ENCODE peak calls at places on chromosomes 3 and 15, in six cellular contexts. One of them, this sample, is unnamed.

GRCh38 chr15:25946241-25946786 is 83.2 kb upstream of the ATP10A start:
- DNase-seq in activated CD4-positive, alpha-beta T cell treated with anti-CD3 and anti-CD28 coated beads for 48 hours: no peak
- DNase-seq in iPS DF 6.9: no peak
- DNase-seq in progenitor cell of endocrine pancreas: no peak
- DNase-seq in EL: no peak
- DNase-seq in NCI-H1105: no peak
- DNase-seq in this sample: no peak

GRCh38 chr3:32109256-32109655 is 2.8 kb downstream of the GPD1L start:
- DNase-seq in activated CD4-positive, alpha-beta T cell treated with anti-CD3 and anti-CD28 coated beads for 48 hours: no peak
- DNase-seq in iPS DF 6.9: no peak
- DNase-seq in progenitor cell of endocrine pancreas: no peak
- DNase-seq in EL: peak
- DNase-seq in NCI-H1105: peak
- DNase-seq in this sample: peak

GRCh38 chr15:68150186-68150585 is 54.9 kb downstream of the CALML4 start:
- DNase-seq in activated CD4-positive, alpha-beta T cell treated with anti-CD3 and anti-CD28 coated beads for 48 hours: no peak
- DNase-seq in iPS DF 6.9: no peak
- DNase-seq in progenitor cell of endocrine pancreas: no peak
- DNase-seq in EL: no peak
- DNase-seq in NCI-H1105: no peak
- DNase-seq in this sample: no peak

GRCh38 chr15:81981888-81982287 is 63.9 kb downstream of the MEX3B start:
- DNase-seq in activated CD4-positive, alpha-beta T cell treated with anti-CD3 and anti-CD28 coated beads for 48 hours: no peak
- DNase-seq in iPS DF 6.9: no peak
- DNase-seq in progenitor cell of endocrine pancreas: no peak
- DNase-seq in EL: no peak
- DNase-seq in NCI-H1105: no peak
- DNase-seq in this sample: peak

GRCh38 chr3:170660139-170660538 is 74.3 kb upstream of the SLC7A14 start:
- DNase-seq in activated CD4-positive, alpha-beta T cell treated with anti-CD3 and anti-CD28 coated beads for 48 hours: no peak
- DNase-seq in iPS DF 6.9: no peak
- DNase-seq in progenitor cell of endocrine pancreas: no peak
- DNase-seq in EL: no peak
- DNase-seq in NCI-H1105: no peak
- DNase-seq in this sample: no peak

GRCh38 chr15:98277602-98278001 is 317.1 kb downstream of the ARRDC4 start:
- DNase-seq in activated CD4-positive, alpha-beta T cell treated with anti-CD3 and anti-CD28 coated beads for 48 hours: no peak
- DNase-seq in iPS DF 6.9: no peak
- DNase-seq in progenitor cell of endocrine pancreas: no peak
- DNase-seq in EL: no peak
- DNase-seq in NCI-H1105: no peak
- DNase-seq in this sample: no peak

GRCh38 chr3:133821767-133822638 is 16.4 kb downstream of the SRPRB start:
- DNase-seq in activated CD4-positive, alpha-beta T cell treated with anti-CD3 and anti-CD28 coated beads for 48 hours: no peak
- DNase-seq in iPS DF 6.9: peak
- DNase-seq in progenitor cell of endocrine pancreas: no peak
- DNase-seq in EL: peak
- DNase-seq in NCI-H1105: no peak
- DNase-seq in this sample: no peak

GRCh38 chr3:16243706-16244490 is 20.8 kb downstream of the DPH3 start:
- DNase-seq in activated CD4-positive, alpha-beta T cell treated with anti-CD3 and anti-CD28 coated beads for 48 hours: peak
- DNase-seq in iPS DF 6.9: no peak
- DNase-seq in progenitor cell of endocrine pancreas: no peak
- DNase-seq in EL: peak
- DNase-seq in NCI-H1105: no peak
- DNase-seq in this sample: no peak

GRCh38 chr3:29466442-29466841 is 185.6 kb downstream of the RBMS3 start:
- DNase-seq in activated CD4-positive, alpha-beta T cell treated with anti-CD3 and anti-CD28 coated beads for 48 hours: no peak
- DNase-seq in iPS DF 6.9: no peak
- DNase-seq in progenitor cell of endocrine pancreas: no peak
- DNase-seq in EL: no peak
- DNase-seq in NCI-H1105: no peak
- DNase-seq in this sample: no peak

GRCh38 chr15:101012326-101013040 is 93.3 kb downstream of the LRRK1 start:
- DNase-seq in activated CD4-positive, alpha-beta T cell treated with anti-CD3 and anti-CD28 coated beads for 48 hours: no peak
- DNase-seq in iPS DF 6.9: no peak
- DNase-seq in progenitor cell of endocrine pancreas: peak
- DNase-seq in EL: no peak
- DNase-seq in NCI-H1105: no peak
- DNase-seq in this sample: no peak

GRCh38 chr3:28860307-28860706 is 420.6 kb upstream of the RBMS3 start:
- DNase-seq in activated CD4-positive, alpha-beta T cell treated with anti-CD3 and anti-CD28 coated beads for 48 hours: no peak
- DNase-seq in iPS DF 6.9: no peak
- DNase-seq in progenitor cell of endocrine pancreas: no peak
- DNase-seq in EL: no peak
- DNase-seq in NCI-H1105: no peak
- DNase-seq in this sample: peak

GRCh38 chr15:55555089-55555488 is 33.1 kb downstream of the PYGO1 start:
- DNase-seq in activated CD4-positive, alpha-beta T cell treated with anti-CD3 and anti-CD28 coated beads for 48 hours: no peak
- DNase-seq in iPS DF 6.9: no peak
- DNase-seq in progenitor cell of endocrine pancreas: no peak
- DNase-seq in EL: no peak
- DNase-seq in NCI-H1105: no peak
- DNase-seq in this sample: no peak

GRCh38 chr15:101122806-101123205 is 129.0 kb downstream of the CHSY1 start:
- DNase-seq in activated CD4-positive, alpha-beta T cell treated with anti-CD3 and anti-CD28 coated beads for 48 hours: no peak
- DNase-seq in iPS DF 6.9: no peak
- DNase-seq in progenitor cell of endocrine pancreas: no peak
- DNase-seq in EL: no peak
- DNase-seq in NCI-H1105: no peak
- DNase-seq in this sample: no peak

GRCh38 chr3:22474706-22475470 is 723.9 kb upstream of the ZNF385D start:
- DNase-seq in activated CD4-positive, alpha-beta T cell treated with anti-CD3 and anti-CD28 coated beads for 48 hours: no peak
- DNase-seq in iPS DF 6.9: no peak
- DNase-seq in progenitor cell of endocrine pancreas: no peak
- DNase-seq in EL: peak
- DNase-seq in NCI-H1105: no peak
- DNase-seq in this sample: no peak

GRCh38 chr3:173065543-173065970 is 75.5 kb downstream of the SPATA16 start:
- DNase-seq in activated CD4-positive, alpha-beta T cell treated with anti-CD3 and anti-CD28 coated beads for 48 hours: no peak
- DNase-seq in iPS DF 6.9: no peak
- DNase-seq in progenitor cell of endocrine pancreas: no peak
- DNase-seq in EL: peak
- DNase-seq in NCI-H1105: no peak
- DNase-seq in this sample: no peak

GRCh38 chr15:39721893-39722292 is 60.7 kb downstream of the FSIP1 start:
- DNase-seq in activated CD4-positive, alpha-beta T cell treated with anti-CD3 and anti-CD28 coated beads for 48 hours: no peak
- DNase-seq in iPS DF 6.9: no peak
- DNase-seq in progenitor cell of endocrine pancreas: no peak
- DNase-seq in EL: no peak
- DNase-seq in NCI-H1105: no peak
- DNase-seq in this sample: no peak

GRCh38 chr15:41827880-41828746 is at the start of gene JMJD7:
- DNase-seq in activated CD4-positive, alpha-beta T cell treated with anti-CD3 and anti-CD28 coated beads for 48 hours: peak
- DNase-seq in iPS DF 6.9: peak
- DNase-seq in progenitor cell of endocrine pancreas: peak
- DNase-seq in EL: peak
- DNase-seq in NCI-H1105: peak
- DNase-seq in this sample: peak

GRCh38 chr3:46913644-46914043 is 36.1 kb downstream of the PTH1R start:
- DNase-seq in activated CD4-positive, alpha-beta T cell treated with anti-CD3 and anti-CD28 coated beads for 48 hours: no peak
- DNase-seq in iPS DF 6.9: no peak
- DNase-seq in progenitor cell of endocrine pancreas: no peak
- DNase-seq in EL: peak
- DNase-seq in NCI-H1105: peak
- DNase-seq in this sample: no peak

GRCh38 chr15:62052714-62053113 is 7.5 kb downstream of the VPS13C start:
- DNase-seq in activated CD4-positive, alpha-beta T cell treated with anti-CD3 and anti-CD28 coated beads for 48 hours: no peak
- DNase-seq in iPS DF 6.9: no peak
- DNase-seq in progenitor cell of endocrine pancreas: no peak
- DNase-seq in EL: no peak
- DNase-seq in NCI-H1105: no peak
- DNase-seq in this sample: no peak

GRCh38 chr15:34708422-34708821 is 46.4 kb downstream of the GJD2 start:
- DNase-seq in activated CD4-positive, alpha-beta T cell treated with anti-CD3 and anti-CD28 coated beads for 48 hours: no peak
- DNase-seq in iPS DF 6.9: no peak
- DNase-seq in progenitor cell of endocrine pancreas: no peak
- DNase-seq in EL: peak
- DNase-seq in NCI-H1105: no peak
- DNase-seq in this sample: peak

GRCh38 chr3:18758047-18758704 is 333.0 kb upstream of the SATB1 start:
- DNase-seq in activated CD4-positive, alpha-beta T cell treated with anti-CD3 and anti-CD28 coated beads for 48 hours: no peak
- DNase-seq in iPS DF 6.9: peak
- DNase-seq in progenitor cell of endocrine pancreas: no peak
- DNase-seq in EL: peak
- DNase-seq in NCI-H1105: peak
- DNase-seq in this sample: peak

GRCh38 chr3:40078590-40078989 is 230.9 kb upstream of the EIF1B start:
- DNase-seq in activated CD4-positive, alpha-beta T cell treated with anti-CD3 and anti-CD28 coated beads for 48 hours: no peak
- DNase-seq in iPS DF 6.9: no peak
- DNase-seq in progenitor cell of endocrine pancreas: no peak
- DNase-seq in EL: no peak
- DNase-seq in NCI-H1105: no peak
- DNase-seq in this sample: no peak

GRCh38 chr15:45181491-45182285 is 6.1 kb downstream of the SHF start:
- DNase-seq in activated CD4-positive, alpha-beta T cell treated with anti-CD3 and anti-CD28 coated beads for 48 hours: no peak
- DNase-seq in iPS DF 6.9: no peak
- DNase-seq in progenitor cell of endocrine pancreas: no peak
- DNase-seq in EL: no peak
- DNase-seq in NCI-H1105: no peak
- DNase-seq in this sample: no peak

GRCh38 chr3:114409291-114409690 is 115.5 kb downstream of the TIGIT start:
- DNase-seq in activated CD4-positive, alpha-beta T cell treated with anti-CD3 and anti-CD28 coated beads for 48 hours: no peak
- DNase-seq in iPS DF 6.9: no peak
- DNase-seq in progenitor cell of endocrine pancreas: no peak
- DNase-seq in EL: no peak
- DNase-seq in NCI-H1105: no peak
- DNase-seq in this sample: no peak

GRCh38 chr15:34753236-34753894 is 1.4 kb downstream of the GJD2 start:
- DNase-seq in activated CD4-positive, alpha-beta T cell treated with anti-CD3 and anti-CD28 coated beads for 48 hours: no peak
- DNase-seq in iPS DF 6.9: no peak
- DNase-seq in progenitor cell of endocrine pancreas: peak
- DNase-seq in EL: peak
- DNase-seq in NCI-H1105: no peak
- DNase-seq in this sample: no peak

GRCh38 chr3:15470261-15470660 is 42.9 kb downstream of the EAF1 start:
- DNase-seq in activated CD4-positive, alpha-beta T cell treated with anti-CD3 and anti-CD28 coated beads for 48 hours: no peak
- DNase-seq in iPS DF 6.9: peak
- DNase-seq in progenitor cell of endocrine pancreas: no peak
- DNase-seq in EL: no peak
- DNase-seq in NCI-H1105: no peak
- DNase-seq in this sample: no peak

GRCh38 chr3:21876742-21877141 is 125.7 kb upstream of the ZNF385D start:
- DNase-seq in activated CD4-positive, alpha-beta T cell treated with anti-CD3 and anti-CD28 coated beads for 48 hours: no peak
- DNase-seq in iPS DF 6.9: no peak
- DNase-seq in progenitor cell of endocrine pancreas: no peak
- DNase-seq in EL: no peak
- DNase-seq in NCI-H1105: no peak
- DNase-seq in this sample: no peak

GRCh38 chr3:28130836-28131235 is 110.6 kb upstream of the CMC1 start:
- DNase-seq in activated CD4-positive, alpha-beta T cell treated with anti-CD3 and anti-CD28 coated beads for 48 hours: no peak
- DNase-seq in iPS DF 6.9: no peak
- DNase-seq in progenitor cell of endocrine pancreas: no peak
- DNase-seq in EL: no peak
- DNase-seq in NCI-H1105: no peak
- DNase-seq in this sample: no peak

GRCh38 chr3:87077354-87077753 is 86.4 kb upstream of the VGLL3 start:
- DNase-seq in activated CD4-positive, alpha-beta T cell treated with anti-CD3 and anti-CD28 coated beads for 48 hours: no peak
- DNase-seq in iPS DF 6.9: no peak
- DNase-seq in progenitor cell of endocrine pancreas: no peak
- DNase-seq in EL: no peak
- DNase-seq in NCI-H1105: no peak
- DNase-seq in this sample: no peak

GRCh38 chr3:42493798-42494151 is 8.7 kb upstream of the VIPR1 start:
- DNase-seq in activated CD4-positive, alpha-beta T cell treated with anti-CD3 and anti-CD28 coated beads for 48 hours: no peak
- DNase-seq in iPS DF 6.9: no peak
- DNase-seq in progenitor cell of endocrine pancreas: no peak
- DNase-seq in EL: no peak
- DNase-seq in NCI-H1105: no peak
- DNase-seq in this sample: peak

GRCh38 chr3:167835359-167835758 is 99.8 kb downstream of the SERPINI1 start:
- DNase-seq in activated CD4-positive, alpha-beta T cell treated with anti-CD3 and anti-CD28 coated beads for 48 hours: no peak
- DNase-seq in iPS DF 6.9: no peak
- DNase-seq in progenitor cell of endocrine pancreas: no peak
- DNase-seq in EL: no peak
- DNase-seq in NCI-H1105: no peak
- DNase-seq in this sample: no peak

GRCh38 chr3:61117045-61117898 is 134.0 kb downstream of the FHIT start:
- DNase-seq in activated CD4-positive, alpha-beta T cell treated with anti-CD3 and anti-CD28 coated beads for 48 hours: no peak
- DNase-seq in iPS DF 6.9: no peak
- DNase-seq in progenitor cell of endocrine pancreas: no peak
- DNase-seq in EL: no peak
- DNase-seq in NCI-H1105: no peak
- DNase-seq in this sample: no peak

GRCh38 chr15:60083318-60083717 is 79.2 kb downstream of the FOXB1 start:
- DNase-seq in activated CD4-positive, alpha-beta T cell treated with anti-CD3 and anti-CD28 coated beads for 48 hours: no peak
- DNase-seq in iPS DF 6.9: no peak
- DNase-seq in progenitor cell of endocrine pancreas: no peak
- DNase-seq in EL: no peak
- DNase-seq in NCI-H1105: no peak
- DNase-seq in this sample: no peak

GRCh38 chr3:195227871-195228270 is 43.1 kb downstream of the XXYLT1 start:
- DNase-seq in activated CD4-positive, alpha-beta T cell treated with anti-CD3 and anti-CD28 coated beads for 48 hours: no peak
- DNase-seq in iPS DF 6.9: no peak
- DNase-seq in progenitor cell of endocrine pancreas: no peak
- DNase-seq in EL: no peak
- DNase-seq in NCI-H1105: no peak
- DNase-seq in this sample: peak

GRCh38 chr3:121111914-121112612 is 204.1 kb downstream of the STXBP5L start:
- DNase-seq in activated CD4-positive, alpha-beta T cell treated with anti-CD3 and anti-CD28 coated beads for 48 hours: no peak
- DNase-seq in iPS DF 6.9: peak
- DNase-seq in progenitor cell of endocrine pancreas: no peak
- DNase-seq in EL: no peak
- DNase-seq in NCI-H1105: no peak
- DNase-seq in this sample: peak

This sample was measured in Ammon's horn.